ENCODE peak calls at places on chromosomes 2 and 18, in six cellular contexts. J, E, C, I, T and L are unnamed samples.

GRCh38 chr2:210225461-210225798 is 183 bp upstream of the ACADL start:
- DNase-seq in C (no peak), I (no peak), E (no peak), J (no peak), T (no peak), L (no peak)

GRCh38 chr2:218270721-218271486 is 585 bp downstream of the PNKD start:
- DNase-seq in C (no peak), T (no peak), J (peak), E (no peak), I (no peak), L (no peak)

GRCh38 chr2:9288233-9288632 is 81.6 kb downstream of the ASAP2 start:
- DNase-seq in J (no peak), T (no peak), E (no peak), I (no peak), C (no peak), L (no peak)

GRCh38 chr2:3585239-3586109 is 9.4 kb upstream of the COLEC11 start:
- DNase-seq in T (no peak), J (peak), E (no peak), C (peak), I (no peak), L (no peak)

GRCh38 chr2:165857881-165858280 is 63.8 kb upstream of the GALNT3 start:
- DNase-seq in E (no peak), C (no peak), J (no peak), I (no peak), T (no peak), L (no peak)

GRCh38 chr2:62441824-62442223 is 64.2 kb downstream of the TMEM17 start:
- DNase-seq in E (no peak), J (no peak), T (no peak), C (no peak), I (no peak), L (no peak)

GRCh38 chr2:105294046-105294445 is 35.5 kb downstream of the TGFBRAP1 start:
- DNase-seq in E (no peak), T (no peak), C (no peak), I (peak), J (no peak), L (no peak)

GRCh38 chr2:138327967-138328366 is 173.6 kb upstream of the SPOPL start:
- DNase-seq in I (no peak), T (no peak), C (no peak), J (no peak), E (no peak), L (no peak)

GRCh38 chr2:111656436-111656835 is 227.6 kb downstream of the ANAPC1 start:
- DNase-seq in J (no peak), I (peak), E (no peak), T (no peak), C (no peak), L (no peak)

GRCh38 chr2:37812414-37812813 is 112.7 kb upstream of the RMDN2 start:
- DNase-seq in C (no peak), J (no peak), T (no peak), E (no peak), I (no peak), L (no peak)
- TF ChIP-seq CTCF in C (no peak), J (no peak), T (no peak), E (no peak), I (no peak), L (no peak)

DNA sequence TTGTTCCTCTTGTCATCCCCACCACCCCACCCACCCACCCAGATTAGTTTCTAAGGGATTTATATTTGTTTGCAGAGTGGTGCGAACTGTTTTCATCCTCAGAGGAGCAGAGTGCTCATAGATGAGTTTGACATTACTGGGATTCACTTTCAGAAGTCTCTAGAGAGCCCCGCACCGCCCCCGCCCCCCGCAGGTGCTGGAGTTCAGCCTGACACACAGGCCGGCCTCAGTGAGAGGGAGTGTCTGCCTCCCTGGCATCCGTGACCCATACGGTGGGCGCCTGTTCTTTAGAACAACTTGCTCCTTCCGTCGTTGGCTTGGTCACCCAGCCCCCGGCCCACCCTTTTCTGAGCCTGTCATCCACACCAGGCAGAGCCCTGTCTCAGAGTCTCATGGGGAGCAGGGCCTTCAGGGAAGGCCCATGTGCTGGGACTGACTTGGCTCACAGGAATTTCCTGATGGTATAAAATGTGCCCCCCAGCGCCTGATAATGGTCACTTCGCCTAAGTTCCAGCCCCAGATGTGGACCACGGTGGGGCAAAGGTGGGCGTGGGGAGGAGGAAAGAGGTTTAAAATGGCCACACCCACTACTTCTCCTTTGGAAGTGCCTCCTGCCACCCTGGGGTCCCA is 44.3 kb downstream of the HPCAL1 start:
- DNase-seq in C (no peak), T (no peak), E (no peak), I (no peak), J (no peak), L (no peak)
- H3K27ac ChIP-seq in C (no peak), T (no peak), E (no peak), I (no peak), J (peak), L (no peak)

GRCh38 chr2:197628043-197628500 is 47.3 kb downstream of the RFTN2 start:
- DNase-seq in C (no peak), E (no peak), J (no peak), T (no peak), I (no peak), L (no peak)
- TF ChIP-seq POLR2AphosphoS5 in C (no peak), E (no peak), J (no peak), T (no peak), I (no peak), L (no peak)

DNA sequence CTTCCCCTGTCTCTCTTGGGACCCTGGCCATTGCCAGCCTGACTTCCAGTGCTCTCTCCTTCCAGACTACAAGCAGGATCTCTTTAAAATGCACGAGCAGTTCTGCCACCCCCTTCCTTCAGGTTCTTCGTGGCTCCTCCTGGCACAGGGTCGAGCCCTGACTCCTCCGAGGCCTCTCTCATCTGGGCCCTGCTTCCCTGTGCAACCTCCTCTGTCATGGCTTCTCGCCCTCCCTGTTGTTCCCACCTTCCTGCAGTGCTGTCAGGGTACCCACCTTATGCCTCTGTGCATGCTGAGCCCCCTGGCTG is 56.7 kb upstream of the RPL31 start:
- DNase-seq in I (no peak), C (peak), J (no peak), E (no peak), T (no peak), L (no peak)
- TF ChIP-seq CTCF in I (no peak), C (no peak), J (no peak), E (no peak), T (no peak), L (no peak)

GRCh38 chr2:46707909-46708308 is 207.7 kb downstream of the MCFD2 start:
- DNase-seq in T (no peak), C (no peak), E (no peak), J (no peak), I (no peak), L (no peak)

GRCh38 chr2:46703588-46703987 is 212.0 kb downstream of the MCFD2 start:
- DNase-seq in I (no peak), T (no peak), C (no peak), E (no peak), J (no peak), L (no peak)

GRCh38 chr2:46706264-46706983 is 209.2 kb downstream of the MCFD2 start:
- DNase-seq in T (no peak), E (no peak), C (no peak), J (no peak), I (no peak), L (no peak)

GRCh38 chr2:46704593-46704992 is 211.0 kb downstream of the MCFD2 start:
- DNase-seq in C (no peak), I (no peak), E (no peak), J (no peak), T (no peak), L (no peak)

DNA sequence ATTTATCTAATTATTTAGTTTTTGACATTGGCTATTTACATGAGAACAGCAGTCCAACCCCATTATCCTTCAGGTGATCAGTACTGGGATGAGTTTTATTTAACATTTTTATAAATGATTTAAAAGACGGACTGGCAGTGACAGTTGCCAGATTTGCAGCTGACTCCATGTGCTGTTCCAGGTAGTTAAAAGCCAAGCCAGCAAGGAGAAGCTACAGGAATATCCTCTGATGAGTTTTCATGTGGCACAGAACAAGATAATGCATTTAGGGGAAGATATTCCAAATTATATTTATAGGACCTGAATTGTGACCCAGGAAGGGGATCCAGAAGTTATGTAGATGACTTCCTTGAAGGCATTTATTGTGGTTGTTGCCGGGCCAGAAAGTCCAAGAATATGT is 209.9 kb downstream of the MCFD2 start:
- DNase-seq in J (no peak), E (no peak), C (no peak), T (no peak), I (no peak), L (no peak)
- H3K27ac ChIP-seq in J (no peak), E (no peak), C (no peak), T (peak), I (no peak), L (no peak)

GRCh38 chr18:64365106-64365505 is 216.2 kb upstream of the LINC00305 start:
- DNase-seq in E (no peak), J (no peak), T (no peak), C (no peak), I (no peak), L (no peak)

GRCh38 chr18:64372850-64373249 is 224.0 kb upstream of the LINC00305 start:
- DNase-seq in C (no peak), I (no peak), T (no peak), J (no peak), E (no peak), L (no peak)

DNA sequence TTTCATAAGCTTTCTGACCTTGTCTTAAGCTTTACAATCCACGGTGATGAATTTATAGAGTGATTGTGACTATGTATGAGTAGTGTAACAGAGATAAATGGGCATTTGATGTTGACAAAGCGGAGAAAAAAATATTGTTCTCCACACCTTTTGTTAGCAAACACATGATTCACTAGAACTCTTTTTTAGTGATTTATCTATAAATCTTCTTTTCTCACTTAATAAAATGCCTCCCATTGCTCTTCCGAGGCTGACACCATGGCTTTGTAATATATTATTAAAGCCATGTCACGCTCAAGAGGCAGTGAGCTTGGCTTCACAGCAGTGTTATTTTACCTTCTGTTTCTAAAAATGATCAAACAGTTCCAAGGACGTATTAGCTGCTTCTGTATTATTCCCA is 221.1 kb upstream of the LINC00305 start:
- DNase-seq in J (no peak), E (no peak), T (no peak), C (no peak), I (no peak), L (no peak)
- TF ChIP-seq POLR2AphosphoS5 in J (no peak), E (no peak), T (no peak), C (no peak), I (no peak), L (no peak)

GRCh38 chr2:120204945-120205670 is 18.1 kb downstream of the TMEM185B start:
- DNase-seq in C (no peak), T (no peak), E (no peak), I (peak), J (no peak), L (no peak)

GRCh38 chr2:120204417-120204816 is 18.8 kb downstream of the TMEM185B start:
- DNase-seq in J (no peak), T (no peak), C (peak), E (no peak), I (no peak), L (no peak)

GRCh38 chr2:120205901-120206581 is 17.2 kb downstream of the TMEM185B start:
- DNase-seq in C (no peak), I (peak), J (peak), E (no peak), T (peak), L (no peak)

GRCh38 chr2:120203341-120204021 is 19.7 kb downstream of the TMEM185B start:
- DNase-seq in E (no peak), C (peak), T (no peak), J (no peak), I (peak), L (peak)

GRCh38 chr2:120204022-120204405 is 19.2 kb downstream of the TMEM185B start:
- DNase-seq in T (no peak), E (no peak), J (no peak), I (peak), C (no peak), L (no peak)
- TF ChIP-seq CTCF in T (peak), E (no peak), J (no peak), I (no peak), C (no peak), L (no peak)